ENCODE peak calls at places on chromosomes 7 and 10, in seven cellular contexts. L, J, V, W, E, S and B are unnamed samples.

GRCh38 chr10:89389254-89389653 is 3.2 kb upstream of the IFIT1 start:
- DNase-seq in S (no peak), E (no peak), W (peak), L (no peak), J (no peak), V (peak), B (no peak)

GRCh38 chr10:29501692-29502091 is 133.1 kb downstream of the SVIL start:
- DNase-seq in L (no peak), J (no peak), V (peak), W (no peak), S (no peak), E (no peak), B (no peak)

GRCh38 chr10:116671274-116671926 is 50.6 kb downstream of the PNLIPRP2 start:
- DNase-seq in W (no peak), L (no peak), J (no peak), E (no peak), S (no peak), V (no peak), B (no peak)

GRCh38 chr10:86972613-86973380 is 4.5 kb downstream of the ADIRF start:
- DNase-seq in W (no peak), V (no peak), S (no peak), J (no peak), L (no peak), E (no peak), B (no peak)

GRCh38 chr7:129144834-129145668 is 544 bp downstream of the TSPAN33 start:
- DNase-seq in S (no peak), L (no peak), W (no peak), E (no peak), V (no peak), J (no peak), B (no peak)

GRCh38 chr10:16441106-16441850 is 4.5 kb downstream of the PTER start:
- DNase-seq in V (no peak), L (no peak), E (no peak), S (no peak), J (no peak), W (no peak), B (no peak)

GRCh38 chr7:149815121-149815520 is 23.1 kb upstream of the ZNF862 start:
- DNase-seq in E (no peak), V (no peak), W (no peak), L (no peak), J (no peak), S (no peak), B (no peak)

GRCh38 chr7:46930336-46930735 is 651.6 kb downstream of the TNS3 start:
- DNase-seq in J (no peak), V (peak), E (no peak), S (no peak), W (peak), L (no peak), B (no peak)

GRCh38 chr10:97134202-97134601 is 51.6 kb downstream of the SLIT1 start:
- DNase-seq in S (no peak), E (no peak), W (no peak), L (peak), J (no peak), V (no peak), B (no peak)

GRCh38 chr10:129970404-129971364 is 6.6 kb upstream of the EBF3 start:
- DNase-seq in J (no peak), L (no peak), V (no peak), S (no peak), W (no peak), E (peak), B (no peak)

GRCh38 chr10:129968020-129968861 is 4.2 kb upstream of the EBF3 start:
- DNase-seq in V (no peak), E (no peak), W (no peak), L (no peak), S (no peak), J (peak), B (no peak)

GRCh38 chr10:129969528-129970264 is 5.6 kb upstream of the EBF3 start:
- DNase-seq in J (no peak), E (no peak), S (no peak), W (no peak), V (no peak), L (no peak), B (no peak)

GRCh38 chr10:129967579-129968019 is 3.5 kb upstream of the EBF3 start:
- DNase-seq in S (no peak), V (no peak), L (no peak), W (no peak), E (no peak), J (no peak), B (no peak)

DNA sequence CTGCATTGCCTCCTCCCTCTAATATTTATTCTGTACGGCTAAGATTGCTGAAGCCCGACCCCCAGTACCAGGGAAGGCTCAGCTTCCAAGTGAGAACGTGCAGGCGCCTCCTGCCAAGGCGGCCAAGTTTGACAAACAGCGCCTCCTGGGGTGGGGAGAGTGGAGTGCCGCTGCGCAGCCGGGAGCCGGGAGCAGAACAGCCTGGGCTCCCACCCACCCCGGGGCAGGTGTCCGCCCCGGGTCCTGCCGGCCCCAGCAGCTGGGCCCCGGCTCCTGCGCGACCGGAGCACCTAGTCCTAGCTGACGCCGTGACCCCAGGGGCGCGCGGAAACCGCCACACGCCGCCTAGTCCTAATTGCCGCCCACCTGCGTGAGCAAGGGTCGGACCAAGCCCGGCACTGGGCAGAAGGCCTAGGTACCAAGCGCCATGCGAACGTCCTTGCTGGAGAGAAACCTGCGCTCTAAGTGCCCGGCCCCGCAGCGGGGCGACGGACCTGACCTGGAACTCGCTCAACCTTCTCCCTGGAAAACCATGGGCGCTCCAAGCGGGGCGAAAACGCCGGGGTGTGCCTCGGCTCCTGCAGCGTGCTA is 5.0 kb upstream of the EBF3 start:
- DNase-seq in V (peak), J (peak), E (peak), W (peak), S (peak), L (peak), B (peak)
- TF ChIP-seq CTCF in V (peak), J (peak), E (peak), W (peak), S (peak), L (peak), B (peak)

GRCh38 chr7:111330235-111330523 is 232.1 kb downstream of the IMMP2L start:
- DNase-seq in L (no peak), E (no peak), V (no peak), S (no peak), J (no peak), W (no peak), B (no peak)

GRCh38 chr7:111333010-111333409 is 229.3 kb downstream of the IMMP2L start:
- DNase-seq in S (no peak), J (no peak), L (no peak), V (no peak), E (no peak), W (no peak), B (no peak)

GRCh38 chr7:111324228-111324627 is 233.3 kb downstream of the LRRN3 start:
- DNase-seq in L (no peak), J (no peak), S (no peak), W (no peak), E (no peak), V (no peak), B (no peak)

DNA sequence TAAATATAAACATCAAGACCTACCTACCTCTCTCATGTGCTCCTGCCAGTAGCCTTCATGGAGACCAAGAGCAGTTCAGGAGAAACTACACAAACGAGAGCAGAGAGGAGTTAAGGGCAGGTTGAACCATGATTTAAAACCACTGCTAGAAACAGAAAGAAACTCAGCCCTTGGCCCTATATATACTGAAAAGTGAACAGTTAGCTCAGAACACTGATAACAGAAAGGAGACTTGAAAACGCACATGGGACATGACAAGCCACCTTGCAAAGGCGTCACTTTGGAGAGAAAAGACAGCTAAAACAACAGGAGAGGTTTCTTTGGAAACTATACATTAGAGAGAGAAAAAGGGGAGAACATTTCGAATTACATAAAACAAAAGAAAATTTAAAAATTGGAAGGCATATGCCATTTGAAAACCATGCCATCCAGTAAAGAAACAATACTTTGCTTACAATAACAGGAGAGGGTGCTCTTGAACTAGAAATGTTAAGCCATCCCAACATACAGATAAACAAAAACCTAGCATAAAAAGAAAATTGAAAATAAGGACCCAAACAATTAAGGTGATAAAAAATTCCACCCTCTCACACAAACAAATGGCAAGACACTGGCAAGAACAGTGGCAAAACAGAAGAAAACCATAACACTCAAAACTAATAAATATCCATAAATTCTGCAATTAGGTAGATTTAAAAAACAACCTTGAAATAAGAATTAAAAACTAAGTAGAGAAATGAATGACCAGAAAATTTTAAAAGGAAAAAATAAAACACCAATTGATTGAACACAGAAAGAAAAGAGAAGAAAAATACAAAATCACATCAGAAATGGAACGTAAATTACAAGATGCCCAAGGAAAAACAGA is 232.7 kb downstream of the IMMP2L start:
- DNase-seq in W (no peak), E (peak), V (peak), L (no peak), J (no peak), S (no peak), B (no peak)
- TF ChIP-seq CTCF in W (peak), E (peak), V (peak), L (no peak), J (no peak), S (no peak), B (no peak)

GRCh38 chr10:132540456-132540855 is 2.9 kb downstream of the INPP5A start:
- DNase-seq in L (no peak), V (no peak), E (no peak), S (no peak), J (no peak), W (no peak), B (peak)
- TF ChIP-seq CTCF in L (peak), V (no peak), E (peak), S (no peak), J (no peak), W (peak), B (no peak)

DNA sequence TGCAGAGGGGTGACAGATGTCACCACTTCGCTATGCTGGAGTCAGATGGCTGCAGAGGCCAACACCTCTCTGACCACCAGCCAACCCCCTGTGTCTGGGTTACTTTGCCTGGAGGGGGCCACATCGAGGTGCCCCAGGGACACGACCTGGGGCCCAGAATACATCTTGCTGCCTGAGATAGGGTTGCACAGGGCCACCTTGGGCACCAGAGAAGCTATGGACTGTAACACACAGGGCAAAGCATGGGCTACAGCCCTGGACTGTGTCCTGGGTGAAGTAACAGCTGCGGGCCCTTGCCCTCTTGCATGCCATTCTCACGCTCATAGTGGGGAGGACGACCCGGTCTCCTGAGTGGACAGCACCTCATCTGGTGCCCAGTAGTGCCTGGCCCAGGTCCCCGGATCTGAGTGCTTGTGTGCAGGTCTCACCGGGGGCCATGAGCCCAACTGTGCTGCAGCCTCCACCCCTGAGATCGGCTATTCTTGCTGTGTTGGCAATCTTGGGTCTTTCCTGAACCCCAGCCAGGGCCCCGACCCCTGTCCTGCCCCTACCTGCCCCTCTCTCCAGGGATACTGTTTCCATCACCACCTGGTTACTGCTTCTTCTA is 115.2 kb upstream of the GDF10 start:
- DNase-seq in S (no peak), J (no peak), L (no peak), W (no peak), E (no peak), V (no peak), B (no peak)
- TF ChIP-seq CTCF in S (no peak), J (no peak), L (no peak), W (no peak), E (no peak), V (no peak), B (no peak)

GRCh38 chr10:104612577-104613205 is 28.4 kb upstream of the SORCS3 start:
- DNase-seq in L (no peak), V (no peak), E (no peak), S (no peak), W (no peak), J (no peak), B (no peak)

GRCh38 chr10:104617831-104618230 is 23.3 kb upstream of the SORCS3 start:
- DNase-seq in V (no peak), W (no peak), L (no peak), J (no peak), E (no peak), S (no peak), B (no peak)

GRCh38 chr10:104614245-104614831 is 26.8 kb upstream of the SORCS3 start:
- DNase-seq in L (no peak), S (peak), J (peak), W (peak), V (peak), E (no peak), B (no peak)
- TF ChIP-seq CTCF in L (peak), S (peak), J (peak), W (peak), V (peak), E (peak), B (no peak)

GRCh38 chr10:108244443-108245228 is 1080.1 kb upstream of the SORCS1 start:
- DNase-seq in L (no peak), J (no peak), S (no peak), V (no peak), E (no peak), W (no peak), B (no peak)
- TF ChIP-seq CTCF in L (no peak), J (no peak), S (no peak), V (no peak), E (no peak), W (no peak), B (no peak)

GRCh38 chr7:28986028-28986427 is 27.9 kb upstream of the TRIL start:
- DNase-seq in J (no peak), S (no peak), E (no peak), L (no peak), W (peak), V (no peak), B (no peak)

GRCh38 chr7:28983396-28984190 is 25.5 kb upstream of the TRIL start:
- DNase-seq in S (no peak), J (no peak), V (no peak), L (no peak), E (no peak), W (no peak), B (no peak)

GRCh38 chr7:28986723-28987122 is 28.6 kb upstream of the TRIL start:
- DNase-seq in W (peak), E (no peak), J (no peak), V (no peak), S (no peak), L (no peak), B (peak)

GRCh38 chr7:28984219-28984618 is 26.1 kb upstream of the TRIL start:
- DNase-seq in V (no peak), L (no peak), W (no peak), E (no peak), J (no peak), S (no peak), B (no peak)

GRCh38 chr7:28984631-28985030 is 26.5 kb upstream of the TRIL start:
- DNase-seq in J (no peak), W (peak), L (no peak), E (no peak), S (peak), V (no peak), B (no peak)
- TF ChIP-seq CTCF in J (no peak), W (no peak), L (no peak), E (no peak), S (no peak), V (no peak), B (no peak)

DNA sequence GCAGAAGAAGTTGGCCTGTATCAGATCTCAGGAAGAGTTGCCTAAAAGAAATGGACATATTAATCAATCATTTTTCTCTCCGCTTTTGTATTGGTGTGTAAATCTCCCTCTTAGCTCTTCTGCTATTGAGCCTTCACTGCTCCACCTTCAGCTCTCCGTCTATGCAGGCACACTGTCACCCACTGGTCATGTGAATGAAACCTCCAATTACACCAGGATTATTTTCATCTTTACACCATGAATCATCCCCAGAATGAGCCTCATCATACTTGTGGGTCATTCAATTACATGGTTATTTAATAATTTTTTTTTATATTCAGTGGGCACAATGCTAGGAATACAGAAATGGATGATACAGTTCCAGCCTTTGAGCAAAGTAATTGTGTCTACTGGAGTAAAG is 92.6 kb downstream of the LRRC4 start:
- DNase-seq in L (no peak), J (no peak), E (no peak), V (peak), W (peak), S (no peak), B (no peak)
- TF ChIP-seq CTCF in L (no peak), J (no peak), E (no peak), V (no peak), W (no peak), S (no peak), B (no peak)

GRCh38 chr7:44979481-44980392 is 922 bp upstream of the MYO1G start:
- DNase-seq in S (no peak), W (no peak), V (peak), E (no peak), L (no peak), J (no peak), B (no peak)
- TF ChIP-seq CTCF in S (no peak), W (no peak), V (no peak), E (no peak), L (no peak), J (no peak), B (no peak)

DNA sequence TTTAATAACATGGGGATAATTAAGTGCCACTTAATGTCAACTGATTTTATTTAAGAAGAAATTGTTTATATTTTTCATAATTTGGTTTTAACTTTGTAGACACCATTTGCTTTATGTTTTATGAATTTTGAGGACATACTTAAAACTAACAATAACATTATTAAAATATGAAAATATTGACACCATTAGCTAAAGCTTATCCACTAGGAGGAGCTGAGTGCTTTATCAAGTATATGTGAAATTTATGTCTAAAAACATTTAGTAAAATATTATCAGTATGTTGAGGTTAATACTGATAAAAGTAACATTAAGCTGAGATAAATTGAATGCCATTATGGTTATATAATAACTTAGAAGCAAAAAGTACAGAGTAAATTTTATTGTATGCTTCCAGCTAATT is 622.1 kb downstream of the ARL4A start:
- DNase-seq in E (no peak), J (no peak), S (no peak), W (no peak), L (no peak), V (no peak), B (no peak)
- TF ChIP-seq CTCF in E (no peak), J (no peak), S (no peak), W (peak), L (no peak), V (no peak), B (peak)